ENCODE peak calls at places on chromosomes 4 and X, in six cellular contexts. I is frontal cortex, S is iris pigment epithelial cell, B is NCI-H774, Y is activated T-helper 1 cell treated with Interleukin-2 at 50 U/mL for 16 hours, X is small intestine. Z is an unnamed sample.

GRCh38 chrX:150257348-150258175 is 105.6 kb upstream of the MAMLD1 start:
- DNase-seq in I (no peak), B (no peak), Y (no peak), X (no peak), S (no peak), Z (peak)

GRCh38 chr4:19194672-19195071 is 1057.0 kb upstream of the SLIT2 start:
- DNase-seq in S (no peak), X (no peak), Y (no peak), B (no peak), I (no peak), Z (peak)

GRCh38 chrX:11537141-11537540 is 128.6 kb downstream of the ARHGAP6 start:
- DNase-seq in Y (no peak), I (no peak), S (no peak), B (no peak), X (no peak), Z (no peak)

GRCh38 chr4:3364634-3365314 is 72.0 kb downstream of the RGS12 start:
- DNase-seq in B (no peak), X (no peak), S (no peak), I (no peak), Y (no peak), Z (peak)

GRCh38 chr4:146072381-146072780 is 103.1 kb upstream of the LSM6 start:
- DNase-seq in Y (no peak), B (no peak), I (no peak), S (peak), X (no peak), Z (no peak)

GRCh38 chr4:21815651-21816050 is 132.9 kb downstream of the KCNIP4 start:
- DNase-seq in X (no peak), I (no peak), S (no peak), B (no peak), Y (no peak), Z (no peak)

GRCh38 chr4:180059216-180059881 is 2183.9 kb upstream of the TENM3 start:
- DNase-seq in B (no peak), I (peak), X (peak), S (peak), Y (no peak), Z (peak)

GRCh38 chr4:1288786-1289185 is 905 bp upstream of the MAEA start:
- DNase-seq in I (no peak), B (no peak), Y (no peak), S (no peak), X (no peak), Z (no peak)

GRCh38 chrX:110964761-110965160 is 131.2 kb upstream of the PAK3 start:
- DNase-seq in Y (no peak), S (no peak), X (no peak), B (peak), I (no peak), Z (peak)

GRCh38 chr4:78244691-78245485 is 187.8 kb downstream of the FRAS1 start:
- DNase-seq in Y (no peak), B (no peak), I (no peak), S (no peak), X (no peak), Z (no peak)

GRCh38 chrX:47156611-47157520 is 11.8 kb downstream of the RBM10 start:
- DNase-seq in B (no peak), Y (no peak), S (peak), X (no peak), I (no peak), Z (no peak)

GRCh38 chrX:776529-777230 is 146.1 kb downstream of the SHOX start:
- DNase-seq in I (no peak), X (no peak), B (no peak), Y (no peak), S (no peak), Z (no peak)

GRCh38 chrX:132480581-132481203 is 8.1 kb downstream of the MBNL3 start:
- DNase-seq in X (peak), B (peak), S (peak), Y (peak), I (no peak), Z (no peak)

GRCh38 chrX:153844509-153845082 is 14.3 kb upstream of the PDZD4 start:
- DNase-seq in I (no peak), X (no peak), B (no peak), S (no peak), Y (no peak), Z (no peak)

GRCh38 chr4:77931452-77932135 is 69.0 kb downstream of the MRPL1 start:
- DNase-seq in B (no peak), Y (no peak), I (no peak), X (no peak), S (peak), Z (no peak)

GRCh38 chr4:7872264-7872771 is 67.3 kb downstream of the AFAP1 start:
- DNase-seq in Y (no peak), S (peak), B (no peak), I (no peak), X (no peak), Z (no peak)

GRCh38 chr4:111028829-111029228 is 406.0 kb upstream of the PITX2 start:
- DNase-seq in I (no peak), Y (no peak), B (no peak), S (peak), X (no peak), Z (no peak)

GRCh38 chr4:62450740-62451139 is 1250.6 kb downstream of the ADGRL3 start:
- DNase-seq in Y (no peak), X (no peak), S (no peak), B (no peak), I (no peak), Z (no peak)

GRCh38 chr4:174120446-174121142 is 162.9 kb downstream of the FBXO8 start:
- DNase-seq in I (peak), S (peak), Y (no peak), B (peak), X (peak), Z (peak)

GRCh38 chrX:112961981-112962380 is 121.3 kb upstream of the AMOT start:
- DNase-seq in Y (no peak), X (no peak), B (no peak), S (no peak), I (no peak), Z (no peak)

GRCh38 chrX:1592128-1592862 is 891 bp downstream of the AKAP17A start:
- DNase-seq in X (peak), B (no peak), S (peak), Y (no peak), I (no peak), Z (peak)

GRCh38 chr4:83219344-83219990 is 65.1 kb downstream of the COQ2 start:
- DNase-seq in X (peak), S (no peak), I (no peak), Y (no peak), B (peak), Z (no peak)

GRCh38 chr4:90127706-90128345 is 632 bp downstream of the CCSER1 start:
- DNase-seq in X (peak), B (no peak), I (peak), S (no peak), Y (no peak), Z (peak)

GRCh38 chr4:98284640-98285046 is 23.5 kb downstream of the RAP1GDS1 start:
- DNase-seq in B (no peak), S (peak), I (no peak), Y (no peak), X (no peak), Z (peak)

GRCh38 chrX:46444011-46444410 is 101.2 kb downstream of the ZNF674 start:
- DNase-seq in Y (no peak), B (no peak), I (no peak), X (no peak), S (peak), Z (no peak)

GRCh38 chrX:129540068-129540653 is at the start of gene OCRL:
- DNase-seq in X (peak), S (peak), B (peak), I (peak), Y (peak), Z (peak)

GRCh38 chrX:104112326-104112951 is at the start of gene ZCCHC18:
- DNase-seq in I (peak), X (no peak), Y (peak), B (peak), S (peak), Z (peak)

GRCh38 chrX:80808160-80808735 is 1.4 kb downstream of the BRWD3 start:
- DNase-seq in S (peak), X (peak), Y (peak), I (peak), B (no peak), Z (peak)

GRCh38 chr4:47510506-47511143 is 25.6 kb downstream of the ATP10D start:
- DNase-seq in B (no peak), I (no peak), Y (no peak), S (peak), X (peak), Z (no peak)

GRCh38 chrX:50157545-50158125 is 43.2 kb downstream of the AKAP4 start:
- DNase-seq in S (peak), I (no peak), B (no peak), Y (no peak), X (peak), Z (no peak)

GRCh38 chr4:83561381-83561780 is 25.5 kb downstream of the GPAT3 start:
- DNase-seq in S (peak), Y (no peak), I (no peak), B (no peak), X (peak), Z (no peak)

GRCh38 chrX:1481636-1482529 is 29.2 kb upstream of the ASMTL start:
- DNase-seq in S (peak), Y (peak), X (peak), I (no peak), B (no peak), Z (peak)